ENCODE peak calls at places on chromosomes 3 and 15, in ten cellular contexts. J, K, O, I, R, H, Y, V, M and E are unnamed samples.

GRCh38 chr3:71395927-71396695 is 187.4 kb downstream of the FOXP1 start:
- DNase-seq in O (peak), V (no peak), I (no peak), J (no peak), K (no peak), M (no peak), H (no peak), R (no peak), Y (no peak), E (no peak)

GRCh38 chr3:36681867-36682266 is 82.5 kb downstream of the DCLK3 start:
- DNase-seq in K (no peak), I (no peak), Y (no peak), O (no peak), J (no peak), H (no peak), R (no peak), V (no peak), M (no peak), E (no peak)

GRCh38 chr3:186529204-186529999 is 14.8 kb downstream of the CRYGS start:
- DNase-seq in J (no peak), I (no peak), O (no peak), Y (no peak), K (no peak), V (no peak), R (no peak), M (no peak), H (no peak), E (peak)

GRCh38 chr15:52095597-52096262 is 16.8 kb downstream of the BCL2L10 start:
- DNase-seq in O (peak), Y (no peak), I (no peak), R (no peak), H (no peak), M (no peak), J (no peak), V (peak), K (no peak), E (no peak)

GRCh38 chr15:35288580-35288979 is 203.5 kb upstream of the NANOGP8 start:
- DNase-seq in K (no peak), J (no peak), Y (no peak), I (no peak), H (no peak), V (no peak), O (no peak), M (no peak), R (no peak), E (no peak)

GRCh38 chr3:51397389-51397788 is 6.3 kb downstream of the RBM15B start:
- DNase-seq in R (no peak), K (no peak), M (no peak), V (no peak), I (no peak), Y (no peak), O (no peak), J (no peak), H (no peak), E (no peak)

GRCh38 chr15:58839485-58839884 is 68.4 kb downstream of the MINDY2 start:
- DNase-seq in M (no peak), I (no peak), Y (peak), R (no peak), J (no peak), H (no peak), O (peak), V (no peak), K (no peak), E (no peak)

GRCh38 chr3:186694288-186695032 is 22.7 kb upstream of the KNG1 start:
- DNase-seq in J (no peak), V (no peak), K (no peak), R (no peak), M (no peak), Y (no peak), I (no peak), O (no peak), H (no peak), E (no peak)

GRCh38 chr15:38528279-38528678 is 36.3 kb downstream of the RASGRP1 start:
- DNase-seq in V (peak), R (no peak), H (no peak), I (no peak), M (no peak), O (peak), K (no peak), Y (no peak), J (no peak), E (no peak)

GRCh38 chr3:175392653-175393052 is 533.5 kb downstream of the NAALADL2 start:
- DNase-seq in K (no peak), H (no peak), V (no peak), I (no peak), M (no peak), O (peak), R (no peak), J (no peak), Y (no peak), E (no peak)

GRCh38 chr3:8767667-8768363 is 1.6 kb downstream of the OXTR start:
- DNase-seq in O (no peak), K (no peak), J (peak), Y (peak), M (no peak), R (peak), I (no peak), H (no peak), V (no peak), E (no peak)

GRCh38 chr3:116770815-116771450 is 61.4 kb downstream of the TUSC7 start:
- DNase-seq in M (peak), V (peak), H (no peak), K (peak), I (peak), J (peak), O (peak), R (peak), Y (peak), E (no peak)

GRCh38 chr3:165770781-165771180 is 66.4 kb downstream of the BCHE start:
- DNase-seq in V (no peak), R (no peak), M (no peak), J (no peak), I (no peak), H (no peak), Y (no peak), K (no peak), O (no peak), E (no peak)

GRCh38 chr15:49852756-49853155 is 231.9 kb downstream of the DTWD1 start:
- DNase-seq in I (no peak), V (no peak), H (no peak), J (no peak), M (no peak), Y (no peak), O (no peak), K (no peak), R (no peak), E (no peak)

GRCh38 chr15:54640874-54641273 is 555.9 kb downstream of the RSL24D1 start:
- DNase-seq in J (no peak), I (no peak), Y (no peak), H (no peak), M (no peak), K (no peak), V (no peak), O (no peak), R (no peak), E (no peak)

GRCh38 chr15:29044506-29044905 is 158.7 kb downstream of the APBA2 start:
- DNase-seq in J (no peak), R (no peak), K (no peak), V (no peak), H (no peak), Y (no peak), O (peak), I (no peak), M (no peak), E (no peak)

GRCh38 chr3:15629860-15630597 is 28.5 kb downstream of the BTD start:
- DNase-seq in K (no peak), V (peak), Y (peak), O (peak), M (peak), H (no peak), J (peak), I (peak), R (no peak), E (peak)

GRCh38 chr3:73452731-73453130 is 172.0 kb downstream of the PDZRN3 start:
- DNase-seq in O (no peak), R (no peak), J (no peak), I (no peak), K (no peak), M (no peak), V (no peak), H (no peak), Y (no peak), E (no peak)

GRCh38 chr3:137047240-137047639 is 89.5 kb downstream of the IL20RB start:
- DNase-seq in R (no peak), V (no peak), M (no peak), J (no peak), O (no peak), I (no peak), Y (no peak), H (no peak), K (no peak), E (no peak)

GRCh38 chr3:10192953-10193691 is 28.4 kb downstream of the IRAK2 start:
- DNase-seq in O (peak), J (peak), R (no peak), I (no peak), H (peak), K (no peak), Y (peak), M (peak), V (peak), E (peak)

GRCh38 chr3:10187944-10188343 is 23.2 kb downstream of the IRAK2 start:
- DNase-seq in K (no peak), I (no peak), M (no peak), J (no peak), V (no peak), Y (no peak), H (no peak), O (no peak), R (no peak), E (no peak)

GRCh38 chr3:10188798-10189556 is 24.3 kb downstream of the IRAK2 start:
- DNase-seq in I (no peak), K (no peak), V (no peak), O (no peak), J (no peak), M (no peak), H (no peak), R (no peak), Y (no peak), E (no peak)

GRCh38 chr3:10187295-10187876 is 22.7 kb downstream of the IRAK2 start:
- DNase-seq in H (no peak), O (no peak), I (no peak), M (no peak), J (no peak), Y (no peak), R (no peak), K (no peak), V (no peak), E (no peak)

DNA sequence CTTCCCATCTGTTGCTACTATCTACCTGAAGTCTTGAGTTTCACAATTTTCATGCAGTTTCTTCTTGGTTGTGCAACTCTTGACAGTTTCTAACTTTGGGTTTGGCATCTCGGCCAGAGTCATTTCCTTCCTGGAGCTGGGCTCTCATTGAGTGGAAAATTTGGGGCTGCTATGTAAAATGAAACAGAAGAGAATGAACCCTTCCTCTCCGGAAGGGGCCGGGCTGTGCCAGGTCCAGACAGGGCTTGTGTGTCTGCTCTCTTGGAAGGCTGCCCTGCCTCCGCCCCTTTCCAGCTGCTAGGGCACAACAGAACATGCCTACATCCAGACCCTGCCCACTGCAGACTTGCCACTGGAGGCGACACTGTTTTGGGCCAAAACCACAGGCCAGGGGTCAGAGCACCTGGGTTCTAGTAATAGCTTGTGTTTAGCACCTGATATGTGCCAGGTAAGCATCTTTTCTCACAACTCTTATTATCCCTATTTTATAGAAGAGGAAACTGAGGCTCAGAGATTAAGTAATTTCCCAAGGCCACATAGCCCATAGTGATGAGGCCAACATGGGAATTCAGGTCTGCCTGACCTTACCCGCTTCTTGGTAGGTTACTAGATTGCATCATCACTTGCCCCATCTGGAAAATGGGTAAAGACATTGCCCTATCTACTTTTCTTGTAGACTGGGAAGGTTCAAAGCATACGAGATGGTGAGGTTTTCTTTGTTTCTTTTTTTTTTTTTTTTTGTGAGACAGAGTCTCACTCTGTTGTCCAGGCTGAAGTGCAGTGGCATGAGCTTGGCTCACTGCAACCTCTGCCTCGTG is 25.0 kb downstream of the IRAK2 start:
- DNase-seq in O (peak), M (peak), K (peak), J (peak), I (peak), Y (no peak), V (peak), H (peak), R (peak), E (peak)
- H3K4me3 ChIP-seq in O (no peak), M (no peak), K (peak), J (no peak), I (no peak), Y (no peak), V (no peak), H (no peak), R (no peak), E (no peak)

GRCh38 chr15:65772909-65773308 is 19.2 kb downstream of the DENND4A start:
- DNase-seq in Y (no peak), K (no peak), O (no peak), H (no peak), J (no peak), V (no peak), M (no peak), I (no peak), R (no peak), E (no peak)
- TF ChIP-seq POLR2A in Y (no peak), K (no peak), O (no peak), H (no peak), J (no peak), V (no peak), M (no peak), I (no peak), R (no peak), E (no peak)

GRCh38 chr3:140914384-140914945 is 27.2 kb upstream of the SLC25A36 start:
- DNase-seq in O (no peak), K (no peak), J (no peak), H (no peak), I (no peak), M (no peak), V (no peak), R (no peak), Y (no peak), E (no peak)
- TF ChIP-seq CTCF in O (no peak), K (no peak), J (no peak), H (no peak), I (no peak), M (no peak), V (no peak), R (no peak), Y (no peak), E (no peak)

DNA sequence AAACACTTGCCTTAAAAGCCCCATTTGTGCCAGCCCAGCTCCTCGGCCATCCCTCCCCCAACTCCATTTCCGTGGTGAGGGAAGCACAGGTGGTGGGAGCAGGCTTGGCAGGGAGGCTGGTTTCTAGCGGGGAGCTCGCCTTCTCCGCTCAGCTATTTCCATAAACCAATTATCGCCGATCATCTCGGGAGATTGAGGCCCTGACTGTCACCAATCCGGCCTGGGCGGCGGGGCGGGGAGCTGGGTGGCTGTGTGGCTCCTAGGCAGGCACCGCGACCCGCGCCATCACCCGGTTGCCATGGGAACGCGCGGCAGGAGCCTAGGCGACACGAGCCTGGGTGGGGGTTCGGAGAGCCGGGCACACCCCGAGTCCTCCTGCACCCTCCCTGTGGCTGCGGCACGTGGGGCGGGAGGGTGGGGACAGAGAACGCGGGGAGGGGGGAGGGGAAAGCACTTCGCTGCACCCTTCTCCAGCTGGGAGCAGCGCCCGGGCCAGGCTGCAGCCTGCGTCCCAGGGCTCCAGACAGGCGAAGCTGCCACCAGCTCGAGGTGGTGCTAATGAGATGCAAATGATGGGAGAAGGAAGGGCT is 9.3 kb downstream of the CCDC33 start:
- DNase-seq in K (no peak), J (no peak), R (no peak), M (no peak), V (no peak), Y (no peak), H (no peak), I (no peak), O (no peak), E (no peak)
- H3K4me3 ChIP-seq in K (peak), J (peak), R (no peak), M (no peak), V (no peak), Y (no peak), H (no peak), I (no peak), O (no peak), E (no peak)

GRCh38 chr3:161295325-161295724 is 74.2 kb downstream of the NMD3 start:
- DNase-seq in R (no peak), V (no peak), I (no peak), J (no peak), Y (peak), M (no peak), O (no peak), K (no peak), H (no peak), E (no peak)

GRCh38 chr3:161296814-161297213 is 74.5 kb downstream of the SPTSSB start:
- DNase-seq in O (no peak), V (no peak), K (no peak), M (no peak), Y (no peak), J (no peak), H (no peak), I (no peak), R (no peak), E (no peak)

GRCh38 chr3:161291191-161291901 is 70.2 kb downstream of the NMD3 start:
- DNase-seq in J (peak), Y (no peak), R (no peak), H (no peak), O (no peak), K (no peak), V (no peak), M (no peak), I (no peak), E (no peak)

GRCh38 chr3:161293381-161293780 is 72.3 kb downstream of the NMD3 start:
- DNase-seq in O (no peak), R (no peak), M (no peak), H (no peak), Y (no peak), J (no peak), I (no peak), V (no peak), K (no peak), E (no peak)
- TF ChIP-seq POLR2A in O (no peak), R (no peak), M (no peak), H (no peak), Y (no peak), J (no peak), I (no peak), V (no peak), K (no peak), E (no peak)